ENCODE peak calls at places on chromosomes 2 and 18, in ten cellular contexts. U is OCI-LY7; A is brain microvascular endothelial cell; K is esophagus squamous epithelium; F is stomach; V is upper lobe of right lung; Y is K562; T is H1; S is colonic mucosa; X is CD8-positive, alpha-beta T cell. Z is an unnamed sample.

GRCh38 chr2:114769110-114769509 is 326.7 kb downstream of the DPP10 start:
- DNase-seq in F (no peak), X (no peak), K (no peak), U (no peak), S (no peak), Y (no peak), A (no peak), V (no peak), T (no peak), Z (no peak)

GRCh38 chr18:10838594-10838993 is 310.8 kb downstream of the PIEZO2 start:
- DNase-seq in T (no peak), V (no peak), K (no peak), A (peak), U (no peak), S (no peak), Y (no peak), F (no peak), X (no peak), Z (no peak)

GRCh38 chr2:5387421-5387820 is 304.8 kb upstream of the SOX11 start:
- DNase-seq in X (no peak), F (no peak), K (no peak), T (no peak), Y (no peak), V (no peak), U (no peak), S (no peak), A (peak), Z (no peak)

GRCh38 chr2:46376586-46377286 is 79.5 kb downstream of the EPAS1 start:
- DNase-seq in Y (no peak), V (no peak), X (no peak), T (no peak), S (no peak), U (no peak), A (no peak), F (no peak), K (no peak), Z (no peak)

GRCh38 chr18:23498062-23498582 is 5.2 kb upstream of the RMC1 start:
- DNase-seq in S (no peak), X (no peak), F (no peak), U (peak), V (no peak), T (no peak), Y (no peak), K (no peak), A (no peak), Z (no peak)

GRCh38 chr18:24504401-24504800 is 44.0 kb downstream of the HRH4 start:
- DNase-seq in F (no peak), T (no peak), K (no peak), A (no peak), S (no peak), V (no peak), Y (no peak), X (no peak), U (no peak), Z (no peak)

GRCh38 chr2:225334524-225334923 is 65.0 kb upstream of the NYAP2 start:
- DNase-seq in Y (no peak), A (peak), F (no peak), K (no peak), S (no peak), U (no peak), V (no peak), X (no peak), T (no peak), Z (no peak)

GRCh38 chr18:12028674-12029073 is 47.4 kb downstream of the IMPA2 start:
- DNase-seq in S (no peak), V (no peak), A (no peak), T (no peak), X (no peak), U (no peak), Y (no peak), K (no peak), F (no peak), Z (no peak)

GRCh38 chr2:46252891-46253659 is 44.1 kb upstream of the EPAS1 start:
- DNase-seq in X (no peak), T (no peak), K (no peak), S (no peak), Y (no peak), V (no peak), U (no peak), F (no peak), A (no peak), Z (peak)

GRCh38 chr18:57813245-57813644 is 10.1 kb upstream of the ATP8B1 start:
- DNase-seq in K (no peak), U (no peak), V (no peak), X (no peak), S (no peak), Y (no peak), F (no peak), T (no peak), A (peak), Z (peak)

GRCh38 chr2:73163522-73164367 is 38.6 kb upstream of the NOTO start:
- DNase-seq in S (peak), F (peak), A (peak), K (no peak), U (peak), Y (peak), T (peak), X (peak), V (peak), Z (peak)

GRCh38 chr2:6290626-6291025 is 575.1 kb downstream of the CMPK2 start:
- DNase-seq in V (no peak), A (no peak), T (no peak), F (no peak), X (no peak), U (no peak), K (no peak), S (no peak), Y (no peak), Z (no peak)

GRCh38 chr2:21131861-21132260 is 8.1 kb downstream of the TDRD15 start:
- DNase-seq in X (no peak), Y (no peak), A (no peak), S (no peak), T (no peak), K (no peak), U (no peak), F (no peak), V (no peak), Z (no peak)

GRCh38 chr18:77251730-77252050 is 2.0 kb downstream of the GALR1 start:
- DNase-seq in X (no peak), Y (no peak), A (no peak), F (no peak), V (no peak), K (no peak), S (no peak), T (no peak), U (no peak), Z (no peak)

GRCh38 chr18:58195278-58195721 is 151.3 kb downstream of the NEDD4L start:
- DNase-seq in K (no peak), S (peak), Y (no peak), F (peak), A (no peak), U (peak), X (peak), T (no peak), V (peak), Z (peak)

GRCh38 chr2:106096446-106097369 is 97.4 kb downstream of the UXS1 start:
- DNase-seq in Y (no peak), S (no peak), V (no peak), X (peak), T (no peak), U (no peak), K (no peak), A (no peak), F (no peak), Z (no peak)

DNA sequence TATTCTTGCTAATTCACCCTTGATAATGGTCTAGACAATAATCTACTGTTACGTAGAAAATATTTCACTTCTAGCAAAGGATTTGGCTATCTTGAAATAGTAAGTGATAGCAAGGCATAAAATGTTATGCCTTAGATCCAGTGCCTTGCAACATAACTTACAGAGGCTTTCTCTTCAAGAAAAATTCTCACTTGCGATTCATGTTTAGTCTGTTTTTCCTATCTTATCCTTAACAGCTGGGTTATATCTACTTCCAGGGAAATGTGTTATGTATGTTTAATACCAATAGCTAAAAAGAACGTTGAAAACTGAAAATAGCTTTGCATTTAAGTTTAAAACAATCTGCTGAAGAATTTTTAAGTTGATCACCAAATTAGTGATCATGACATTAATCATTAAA is 1132.6 kb upstream of the ZEB2 start:
- DNase-seq in V (no peak), A (no peak), K (no peak), S (no peak), F (no peak), T (no peak), X (no peak), Y (no peak), U (no peak), Z (no peak)
- H3K27ac ChIP-seq in V (no peak), A (no peak), K (no peak), S (no peak), F (peak), T (no peak), X (no peak), Y (no peak), U (no peak), Z (no peak)

DNA sequence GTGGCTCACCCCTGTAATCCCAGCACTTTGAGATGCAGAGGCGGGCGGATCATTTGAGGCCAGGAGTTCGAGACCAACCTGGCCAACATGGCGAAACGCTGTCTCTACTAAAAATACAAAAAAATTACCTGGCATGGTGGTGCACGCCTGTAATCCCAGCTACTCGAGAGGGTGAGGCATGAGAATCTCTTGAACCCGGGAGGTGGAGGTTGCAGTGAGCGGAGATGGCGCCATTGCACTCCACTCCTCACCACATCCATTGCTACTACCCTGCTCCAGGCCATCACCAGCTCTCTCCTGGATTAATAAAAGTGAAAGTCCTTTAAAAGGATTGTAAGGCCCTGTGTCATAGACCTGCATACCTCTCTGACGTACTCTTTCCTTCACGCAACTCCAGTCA is 1.2 kb downstream of the RMP24 start:
- DNase-seq in V (no peak), K (no peak), S (no peak), U (no peak), T (no peak), Y (no peak), A (no peak), F (no peak), X (no peak), Z (no peak)
- TF ChIP-seq CTCF in V (no peak), K (no peak), S (no peak), U (no peak), T (no peak), Y (no peak), A (no peak), F (no peak), X (no peak), Z (no peak)

GRCh38 chr2:239127513-239127912 is 273.3 kb downstream of the HDAC4 start:
- DNase-seq in S (no peak), T (no peak), A (no peak), F (no peak), Y (no peak), V (no peak), X (no peak), U (no peak), K (no peak), Z (no peak)

GRCh38 chr2:239128706-239129105 is 272.1 kb downstream of the HDAC4 start:
- DNase-seq in V (no peak), X (no peak), T (no peak), K (no peak), A (no peak), U (no peak), S (no peak), Y (no peak), F (no peak), Z (no peak)

GRCh38 chr2:239122711-239123110 is 274.8 kb downstream of the TWIST2 start:
- DNase-seq in U (no peak), X (no peak), S (no peak), A (no peak), T (no peak), F (no peak), V (no peak), K (no peak), Y (no peak), Z (no peak)

GRCh38 chr2:239124152-239124899 is 276.4 kb downstream of the TWIST2 start:
- DNase-seq in Y (no peak), K (no peak), U (no peak), S (no peak), V (no peak), A (no peak), T (no peak), X (no peak), F (no peak), Z (no peak)

DNA sequence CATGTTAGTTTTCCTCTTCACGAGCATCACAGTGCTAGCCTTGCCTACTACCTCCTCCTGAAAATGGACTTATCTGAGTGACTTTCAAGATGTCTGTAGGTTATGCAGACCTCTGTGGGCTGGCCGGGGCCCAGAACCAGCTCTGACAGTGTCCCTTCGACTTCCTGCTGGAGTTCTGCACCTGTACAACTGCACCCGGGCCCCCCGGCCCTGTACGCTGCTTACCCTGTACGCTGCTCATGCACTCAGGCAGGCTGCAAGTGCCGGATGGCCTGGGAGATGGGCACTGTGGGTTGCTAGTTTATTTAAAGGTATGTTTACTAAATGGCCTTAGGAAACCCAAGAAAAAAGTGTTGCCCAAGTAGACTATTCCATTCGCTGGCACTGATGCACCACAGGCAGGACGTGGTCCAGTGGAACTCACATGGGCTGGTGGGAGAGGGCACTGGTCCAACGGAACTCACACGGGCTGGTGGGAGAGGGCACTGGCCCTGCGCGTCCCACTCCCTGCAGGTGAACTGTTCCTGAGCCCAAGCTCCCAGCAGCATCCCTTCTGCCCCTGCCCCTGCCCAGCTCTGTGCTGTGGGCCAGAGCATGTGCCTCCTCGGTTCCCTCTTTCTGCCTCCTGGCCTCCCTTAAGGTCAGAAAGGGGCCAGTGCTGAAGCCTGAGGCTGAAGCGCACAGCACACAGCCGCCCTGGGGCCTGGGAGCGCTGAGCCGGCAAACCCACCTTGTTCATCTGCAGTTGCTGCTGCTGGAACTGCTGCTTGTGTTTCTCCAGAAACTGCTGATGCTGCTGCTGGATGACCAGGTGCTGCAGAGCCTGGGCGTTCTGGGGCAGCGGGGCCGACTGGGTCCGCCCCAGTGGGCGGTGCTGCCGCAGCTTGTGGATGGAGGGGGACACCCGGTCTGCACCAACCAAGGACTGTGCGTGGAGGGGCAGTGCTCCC is 274.8 kb downstream of the HDAC4 start:
- DNase-seq in S (no peak), U (no peak), T (no peak), A (no peak), K (no peak), V (no peak), F (no peak), Y (no peak), X (no peak), Z (no peak)
- H3K27ac ChIP-seq in S (no peak), U (no peak), T (no peak), A (no peak), K (no peak), V (no peak), F (no peak), Y (no peak), X (no peak), Z (no peak)

DNA sequence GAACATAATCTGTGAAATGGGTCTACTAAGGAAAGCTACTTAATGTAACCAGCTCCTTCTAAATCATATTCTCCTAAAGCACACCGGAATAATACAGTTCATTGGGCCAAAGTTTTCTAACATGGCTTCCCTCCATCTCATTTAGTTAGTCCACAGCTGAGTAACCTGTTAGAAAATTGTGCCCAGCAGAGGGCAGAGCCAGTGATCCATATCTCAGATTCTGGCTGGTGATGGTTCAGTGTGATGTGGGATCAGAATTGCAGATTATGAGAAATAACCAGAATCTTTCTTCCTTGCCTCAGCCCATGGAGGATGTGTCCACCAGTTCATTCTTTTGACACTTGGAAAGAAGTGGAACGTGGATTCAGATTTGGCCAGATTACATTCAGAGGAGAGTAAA is 9.4 kb upstream of the CTLA4 start:
- DNase-seq in K (no peak), F (no peak), Y (no peak), U (no peak), X (no peak), A (no peak), S (no peak), T (no peak), V (no peak), Z (no peak)
- TF ChIP-seq CTCF in K (no peak), F (no peak), Y (no peak), U (peak), X (peak), A (peak), S (no peak), T (peak), V (no peak), Z (no peak)

GRCh38 chr2:192148241-192148619 is 46.5 kb downstream of the TMEFF2 start:
- DNase-seq in Y (no peak), K (no peak), S (no peak), T (no peak), A (no peak), X (no peak), F (no peak), U (no peak), V (no peak), Z (no peak)

GRCh38 chr2:192150166-192150565 is 44.6 kb downstream of the TMEFF2 start:
- DNase-seq in A (no peak), T (no peak), V (no peak), K (no peak), Y (no peak), S (no peak), U (no peak), F (no peak), X (no peak), Z (no peak)

GRCh38 chr2:192145496-192145895 is 49.2 kb downstream of the TMEFF2 start:
- DNase-seq in V (no peak), X (no peak), K (no peak), Y (no peak), U (no peak), A (no peak), S (no peak), T (no peak), F (no peak), Z (no peak)

GRCh38 chr2:192148620-192149321 is 46.0 kb downstream of the TMEFF2 start:
- DNase-seq in T (no peak), U (no peak), F (no peak), K (no peak), X (no peak), A (peak), S (no peak), Y (no peak), V (no peak), Z (no peak)

DNA sequence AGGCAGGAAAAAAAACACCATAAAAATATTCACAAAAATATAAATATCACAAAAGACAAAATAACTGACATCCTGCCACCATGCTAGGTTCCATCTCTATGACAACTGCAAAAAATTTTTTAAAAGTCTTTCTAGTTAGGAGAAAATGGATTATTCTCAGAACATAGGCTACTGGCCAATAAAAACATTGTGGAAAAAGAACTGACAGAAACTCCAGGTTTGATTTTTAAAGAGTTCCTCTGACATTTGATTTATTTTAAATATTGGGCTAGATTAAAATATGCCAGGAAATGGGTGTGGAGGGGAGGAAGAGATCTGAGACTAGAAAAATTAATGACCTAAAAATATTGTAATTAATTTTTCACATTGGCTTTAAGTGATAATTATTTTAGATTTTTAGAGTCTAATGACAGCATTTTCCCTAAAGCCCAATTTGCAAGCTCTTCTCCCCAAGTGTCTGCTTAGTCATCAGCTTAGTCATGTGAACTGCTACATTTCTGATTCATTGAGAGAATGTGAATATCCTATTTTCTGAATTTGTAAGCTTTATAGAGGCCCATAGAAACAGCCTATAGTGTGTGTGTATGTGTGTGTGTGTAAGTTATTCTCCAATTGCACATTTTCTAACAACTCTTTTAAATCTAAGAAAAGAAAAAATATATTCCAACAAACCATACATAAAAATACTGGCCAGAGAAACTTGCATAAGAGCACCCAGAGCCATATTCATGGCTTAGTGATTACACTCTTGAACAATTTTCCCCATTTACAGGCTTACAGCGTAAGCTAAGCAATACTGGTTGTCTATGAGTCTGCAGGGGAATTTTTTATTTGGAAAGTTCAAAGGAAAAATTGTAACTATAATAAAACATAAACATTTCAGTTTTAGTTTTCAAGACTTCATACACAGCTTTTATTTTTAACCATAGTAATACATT is 48.4 kb downstream of the TMEFF2 start:
- DNase-seq in K (no peak), F (no peak), Y (no peak), A (peak), X (no peak), T (no peak), S (no peak), U (no peak), V (no peak), Z (peak)
- H3K27ac ChIP-seq in K (no peak), F (no peak), Y (no peak), A (peak), X (no peak), T (no peak), S (no peak), U (no peak), V (no peak), Z (no peak)

DNA sequence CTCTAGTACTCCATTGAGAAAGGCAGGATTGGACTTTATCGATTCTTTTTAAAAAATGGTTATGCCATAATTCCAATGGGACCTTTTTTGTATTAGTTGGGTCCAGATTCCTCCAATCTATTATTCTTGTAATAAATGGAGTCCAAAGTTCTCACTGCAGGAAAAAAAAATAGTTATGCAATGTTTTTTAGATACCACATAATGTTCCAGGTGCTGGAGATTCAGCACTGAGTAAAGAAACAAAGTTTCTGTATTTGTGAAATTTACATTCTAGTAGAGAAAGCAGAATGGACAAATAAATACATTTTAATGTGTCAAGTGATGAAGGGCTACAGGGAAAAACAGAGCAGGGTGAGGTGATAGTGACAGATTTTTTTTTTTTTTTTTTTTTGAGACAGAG is 78.5 kb upstream of the MYCN start:
- DNase-seq in X (no peak), A (no peak), U (no peak), V (no peak), K (no peak), T (no peak), Y (no peak), S (no peak), F (no peak), Z (no peak)
- TF ChIP-seq CTCF in X (no peak), A (no peak), U (no peak), V (no peak), K (no peak), T (no peak), Y (no peak), S (no peak), F (no peak), Z (no peak)

GRCh38 chr2:76613330-76613729 is 902.6 kb upstream of the GCFC2 start:
- DNase-seq in A (no peak), X (no peak), T (no peak), F (no peak), V (no peak), K (no peak), S (no peak), U (no peak), Y (no peak), Z (no peak)
- H3K27ac ChIP-seq in A (no peak), X (no peak), T (no peak), F (no peak), V (no peak), K (no peak), S (no peak), U (no peak), Y (no peak), Z (no peak)

Z was measured in RWPE1.